ENCODE peak calls at places on chromosome 1, in eight cellular contexts. One of them, this sample, is unnamed.

GRCh38 chr1:154158307-154159125 is 3.6 kb upstream of the NUP210L start:
- DNase-seq in effector memory CD4-positive, alpha-beta T cell: no peak
- DNase-seq in CD8-positive, alpha-beta memory T cell: no peak
- DNase-seq in substantia nigra: no peak
- DNase-seq in fibroblast of lung: no peak
- DNase-seq in Panc1: no peak
- DNase-seq in endodermal cell: no peak
- DNase-seq in psoas muscle: no peak
- DNase-seq in this sample: no peak

GRCh38 chr1:100834779-100835645 is 59.6 kb downstream of the EXTL2 start:
- DNase-seq in substantia nigra: no peak
- DNase-seq in psoas muscle: no peak
- DNase-seq in effector memory CD4-positive, alpha-beta T cell: no peak
- DNase-seq in Panc1: peak
- DNase-seq in endodermal cell: peak
- DNase-seq in fibroblast of lung: peak
- DNase-seq in CD8-positive, alpha-beta memory T cell: peak
- DNase-seq in this sample: no peak

GRCh38 chr1:40848530-40849189 is 13.5 kb downstream of the CITED4 start:
- DNase-seq in psoas muscle: peak
- DNase-seq in substantia nigra: peak
- DNase-seq in effector memory CD4-positive, alpha-beta T cell: no peak
- DNase-seq in CD8-positive, alpha-beta memory T cell: no peak
- DNase-seq in Panc1: no peak
- DNase-seq in endodermal cell: peak
- DNase-seq in fibroblast of lung: peak
- DNase-seq in this sample: peak

GRCh38 chr1:115084902-115085505 is 4.3 kb downstream of the TSPAN2 start:
- DNase-seq in effector memory CD4-positive, alpha-beta T cell: no peak
- DNase-seq in psoas muscle: no peak
- DNase-seq in fibroblast of lung: no peak
- DNase-seq in substantia nigra: no peak
- DNase-seq in Panc1: no peak
- DNase-seq in CD8-positive, alpha-beta memory T cell: no peak
- DNase-seq in endodermal cell: no peak
- DNase-seq in this sample: no peak

GRCh38 chr1:200306954-200307754 is 102.7 kb downstream of the ZNF281 start:
- DNase-seq in substantia nigra: no peak
- DNase-seq in CD8-positive, alpha-beta memory T cell: peak
- DNase-seq in fibroblast of lung: peak
- DNase-seq in Panc1: no peak
- DNase-seq in psoas muscle: no peak
- DNase-seq in endodermal cell: no peak
- DNase-seq in effector memory CD4-positive, alpha-beta T cell: no peak
- DNase-seq in this sample: no peak

GRCh38 chr1:178684542-178685000 is 40.5 kb upstream of the RALGPS2 start:
- DNase-seq in CD8-positive, alpha-beta memory T cell: no peak
- DNase-seq in Panc1: peak
- DNase-seq in endodermal cell: no peak
- DNase-seq in effector memory CD4-positive, alpha-beta T cell: no peak
- DNase-seq in fibroblast of lung: peak
- DNase-seq in substantia nigra: no peak
- DNase-seq in psoas muscle: no peak
- DNase-seq in this sample: no peak

GRCh38 chr1:21724098-21724497 is 54.9 kb upstream of the RAP1GAP start:
- DNase-seq in endodermal cell: no peak
- DNase-seq in psoas muscle: no peak
- DNase-seq in effector memory CD4-positive, alpha-beta T cell: no peak
- DNase-seq in CD8-positive, alpha-beta memory T cell: no peak
- DNase-seq in fibroblast of lung: no peak
- DNase-seq in Panc1: no peak
- DNase-seq in substantia nigra: no peak
- DNase-seq in this sample: no peak

GRCh38 chr1:13541435-13542215 is 27.8 kb upstream of the LRRC38 start:
- DNase-seq in effector memory CD4-positive, alpha-beta T cell: no peak
- DNase-seq in psoas muscle: no peak
- DNase-seq in CD8-positive, alpha-beta memory T cell: no peak
- DNase-seq in substantia nigra: no peak
- DNase-seq in Panc1: no peak
- DNase-seq in fibroblast of lung: no peak
- DNase-seq in endodermal cell: no peak
- DNase-seq in this sample: no peak

GRCh38 chr1:21334214-21335087 is 44.2 kb upstream of the ECE1 start:
- DNase-seq in CD8-positive, alpha-beta memory T cell: peak
- DNase-seq in fibroblast of lung: peak
- DNase-seq in effector memory CD4-positive, alpha-beta T cell: peak
- DNase-seq in Panc1: no peak
- DNase-seq in psoas muscle: peak
- DNase-seq in substantia nigra: peak
- DNase-seq in endodermal cell: peak
- DNase-seq in this sample: no peak

GRCh38 chr1:155893389-155894142 is 17.6 kb downstream of the RIT1 start:
- DNase-seq in psoas muscle: no peak
- DNase-seq in endodermal cell: no peak
- DNase-seq in effector memory CD4-positive, alpha-beta T cell: no peak
- DNase-seq in fibroblast of lung: peak
- DNase-seq in substantia nigra: no peak
- DNase-seq in CD8-positive, alpha-beta memory T cell: peak
- DNase-seq in Panc1: peak
- DNase-seq in this sample: no peak

GRCh38 chr1:64495878-64496277 is 25.9 kb downstream of the CACHD1 start:
- DNase-seq in CD8-positive, alpha-beta memory T cell: no peak
- DNase-seq in fibroblast of lung: no peak
- DNase-seq in psoas muscle: no peak
- DNase-seq in effector memory CD4-positive, alpha-beta T cell: no peak
- DNase-seq in substantia nigra: no peak
- DNase-seq in Panc1: no peak
- DNase-seq in endodermal cell: no peak
- DNase-seq in this sample: no peak

GRCh38 chr1:163094589-163094988 is 25.4 kb downstream of the RGS4 start:
- DNase-seq in substantia nigra: no peak
- DNase-seq in endodermal cell: no peak
- DNase-seq in CD8-positive, alpha-beta memory T cell: no peak
- DNase-seq in effector memory CD4-positive, alpha-beta T cell: no peak
- DNase-seq in psoas muscle: no peak
- DNase-seq in Panc1: no peak
- DNase-seq in fibroblast of lung: no peak
- DNase-seq in this sample: no peak

GRCh38 chr1:218705391-218705790 is 360.3 kb downstream of the TGFB2 start:
- DNase-seq in CD8-positive, alpha-beta memory T cell: no peak
- DNase-seq in substantia nigra: no peak
- DNase-seq in effector memory CD4-positive, alpha-beta T cell: no peak
- DNase-seq in Panc1: no peak
- DNase-seq in psoas muscle: no peak
- DNase-seq in endodermal cell: no peak
- DNase-seq in fibroblast of lung: no peak
- DNase-seq in this sample: no peak

GRCh38 chr1:78068681-78069283 is 23.0 kb downstream of the GIPC2 start:
- DNase-seq in fibroblast of lung: no peak
- DNase-seq in effector memory CD4-positive, alpha-beta T cell: no peak
- DNase-seq in psoas muscle: no peak
- DNase-seq in substantia nigra: no peak
- DNase-seq in Panc1: no peak
- DNase-seq in CD8-positive, alpha-beta memory T cell: no peak
- DNase-seq in endodermal cell: no peak
- DNase-seq in this sample: no peak

GRCh38 chr1:78279051-78279450 is 211.7 kb upstream of the PTGFR start:
- DNase-seq in effector memory CD4-positive, alpha-beta T cell: no peak
- DNase-seq in psoas muscle: no peak
- DNase-seq in Panc1: no peak
- DNase-seq in fibroblast of lung: peak
- DNase-seq in endodermal cell: no peak
- DNase-seq in CD8-positive, alpha-beta memory T cell: no peak
- DNase-seq in substantia nigra: no peak
- DNase-seq in this sample: no peak

GRCh38 chr1:184002071-184002470 is 35.5 kb downstream of the COLGALT2 start:
- DNase-seq in psoas muscle: no peak
- DNase-seq in endodermal cell: peak
- DNase-seq in fibroblast of lung: peak
- DNase-seq in Panc1: no peak
- DNase-seq in substantia nigra: peak
- DNase-seq in effector memory CD4-positive, alpha-beta T cell: no peak
- DNase-seq in CD8-positive, alpha-beta memory T cell: no peak
- DNase-seq in this sample: peak

GRCh38 chr1:30888975-30889374 is 19.6 kb downstream of the SDC3 start:
- DNase-seq in substantia nigra: no peak
- DNase-seq in fibroblast of lung: no peak
- DNase-seq in endodermal cell: no peak
- DNase-seq in Panc1: no peak
- DNase-seq in psoas muscle: no peak
- DNase-seq in effector memory CD4-positive, alpha-beta T cell: no peak
- DNase-seq in CD8-positive, alpha-beta memory T cell: no peak
- DNase-seq in this sample: no peak

GRCh38 chr1:206419783-206420182 is 50.5 kb upstream of the IKBKE start:
- DNase-seq in endodermal cell: no peak
- DNase-seq in psoas muscle: no peak
- DNase-seq in Panc1: no peak
- DNase-seq in CD8-positive, alpha-beta memory T cell: no peak
- DNase-seq in fibroblast of lung: no peak
- DNase-seq in effector memory CD4-positive, alpha-beta T cell: no peak
- DNase-seq in substantia nigra: no peak
- DNase-seq in this sample: no peak
- H3K27ac ChIP-seq in endodermal cell: no peak
- H3K27ac ChIP-seq in psoas muscle: no peak
- H3K27ac ChIP-seq in Panc1: no peak
- H3K27ac ChIP-seq in CD8-positive, alpha-beta memory T cell: no peak
- H3K27ac ChIP-seq in fibroblast of lung: no peak
- H3K27ac ChIP-seq in effector memory CD4-positive, alpha-beta T cell: no peak
- H3K27ac ChIP-seq in substantia nigra: no peak
- H3K27ac ChIP-seq in this sample: no peak

GRCh38 chr1:202007703-202008489 is 2.5 kb upstream of the ELF3 start:
- DNase-seq in endodermal cell: peak
- DNase-seq in substantia nigra: no peak
- DNase-seq in fibroblast of lung: no peak
- DNase-seq in Panc1: no peak
- DNase-seq in effector memory CD4-positive, alpha-beta T cell: no peak
- DNase-seq in CD8-positive, alpha-beta memory T cell: no peak
- DNase-seq in psoas muscle: no peak
- DNase-seq in this sample: no peak

GRCh38 chr1:202011994-202012393 is 1.6 kb downstream of the ELF3 start:
- DNase-seq in Panc1: no peak
- DNase-seq in CD8-positive, alpha-beta memory T cell: no peak
- DNase-seq in psoas muscle: no peak
- DNase-seq in endodermal cell: no peak
- DNase-seq in fibroblast of lung: no peak
- DNase-seq in effector memory CD4-positive, alpha-beta T cell: no peak
- DNase-seq in substantia nigra: no peak
- DNase-seq in this sample: no peak

GRCh38 chr1:202007279-202007678 is 3.1 kb upstream of the ELF3 start:
- DNase-seq in fibroblast of lung: no peak
- DNase-seq in CD8-positive, alpha-beta memory T cell: no peak
- DNase-seq in substantia nigra: no peak
- DNase-seq in effector memory CD4-positive, alpha-beta T cell: no peak
- DNase-seq in endodermal cell: no peak
- DNase-seq in Panc1: no peak
- DNase-seq in psoas muscle: no peak
- DNase-seq in this sample: no peak

GRCh38 chr1:202010042-202011015 is at the start of gene ELF3:
- DNase-seq in effector memory CD4-positive, alpha-beta T cell: no peak
- DNase-seq in endodermal cell: peak
- DNase-seq in psoas muscle: no peak
- DNase-seq in CD8-positive, alpha-beta memory T cell: no peak
- DNase-seq in fibroblast of lung: no peak
- DNase-seq in substantia nigra: no peak
- DNase-seq in Panc1: no peak
- DNase-seq in this sample: no peak

DNA sequence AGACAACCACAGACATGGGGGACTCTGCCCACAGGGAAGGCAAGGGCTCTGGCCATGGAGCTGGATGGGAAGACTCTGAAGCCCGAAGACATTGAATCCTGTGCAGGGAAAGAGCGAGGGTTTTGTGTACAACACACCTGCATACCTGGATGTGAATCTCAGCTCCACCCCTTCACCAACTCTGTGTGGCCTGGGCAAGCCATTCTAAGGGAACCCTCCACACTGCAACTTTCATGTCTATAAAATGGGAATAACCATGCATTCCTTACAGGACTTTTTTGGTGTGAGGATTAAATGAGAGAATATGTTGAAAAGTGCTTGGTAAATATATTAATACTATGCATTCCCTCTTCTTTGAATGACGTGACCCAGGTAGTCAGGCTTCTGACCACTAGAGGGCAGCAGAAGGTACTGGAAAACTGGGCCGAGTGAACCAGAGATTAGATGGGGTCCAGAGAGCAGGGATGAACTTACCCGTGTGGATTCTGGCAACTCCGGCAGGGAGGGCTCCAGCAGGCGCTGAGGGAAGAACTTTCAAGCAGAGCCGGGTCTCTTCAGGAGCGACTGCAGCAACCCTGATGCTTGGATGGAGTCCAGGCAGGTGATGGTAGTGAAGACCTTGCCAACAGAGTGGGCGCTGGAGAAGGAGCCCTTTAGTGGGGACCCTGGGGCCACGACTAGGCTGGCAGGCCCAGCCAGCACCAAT is 908 bp upstream of the ELF3 start:
- DNase-seq in CD8-positive, alpha-beta memory T cell: peak
- DNase-seq in Panc1: no peak
- DNase-seq in endodermal cell: peak
- DNase-seq in substantia nigra: peak
- DNase-seq in effector memory CD4-positive, alpha-beta T cell: peak
- DNase-seq in fibroblast of lung: peak
- DNase-seq in psoas muscle: peak
- DNase-seq in this sample: peak
- H3K27ac ChIP-seq in CD8-positive, alpha-beta memory T cell: no peak
- H3K27ac ChIP-seq in Panc1: peak
- H3K27ac ChIP-seq in endodermal cell: peak
- H3K27ac ChIP-seq in substantia nigra: peak
- H3K27ac ChIP-seq in effector memory CD4-positive, alpha-beta T cell: no peak
- H3K27ac ChIP-seq in fibroblast of lung: no peak
- H3K27ac ChIP-seq in psoas muscle: no peak
- H3K27ac ChIP-seq in this sample: no peak

DNA sequence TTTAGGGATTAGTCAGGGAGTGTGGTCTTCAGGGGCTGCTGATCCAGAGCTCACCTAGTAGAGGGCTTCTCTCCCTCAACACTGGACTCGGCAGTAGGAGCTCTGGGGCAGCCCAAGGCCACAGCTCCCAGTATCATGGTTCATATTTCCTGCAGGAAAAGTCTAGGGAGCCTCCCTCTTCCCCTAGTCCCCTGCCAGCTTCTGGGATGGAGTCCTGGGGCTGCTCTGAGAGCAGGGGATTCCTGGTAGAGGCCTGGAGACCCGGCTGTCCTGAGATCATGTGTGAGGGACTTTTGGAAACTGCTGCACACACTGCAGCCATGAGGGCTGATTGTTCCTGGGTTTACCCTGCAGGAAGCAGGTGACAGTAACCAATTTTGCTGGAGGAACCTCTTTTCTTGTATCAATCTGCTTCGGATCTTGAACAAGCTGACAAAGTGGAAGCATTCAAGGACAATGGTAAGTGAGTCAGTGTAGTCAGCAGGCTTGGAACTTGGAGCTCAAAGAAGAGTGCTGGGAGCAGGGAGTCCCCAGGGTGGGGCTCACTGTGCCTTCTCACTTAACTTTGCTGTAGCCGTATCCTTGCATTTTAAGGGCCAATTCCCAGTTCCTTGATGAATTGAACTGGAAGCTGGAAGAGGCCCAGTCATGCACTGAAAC is 16.3 kb downstream of the STRIP1 start:
- DNase-seq in psoas muscle: no peak
- DNase-seq in effector memory CD4-positive, alpha-beta T cell: no peak
- DNase-seq in substantia nigra: no peak
- DNase-seq in Panc1: no peak
- DNase-seq in endodermal cell: no peak
- DNase-seq in CD8-positive, alpha-beta memory T cell: no peak
- DNase-seq in fibroblast of lung: no peak
- DNase-seq in this sample: no peak
- H3K27ac ChIP-seq in psoas muscle: no peak
- H3K27ac ChIP-seq in effector memory CD4-positive, alpha-beta T cell: no peak
- H3K27ac ChIP-seq in substantia nigra: no peak
- H3K27ac ChIP-seq in Panc1: no peak
- H3K27ac ChIP-seq in endodermal cell: no peak
- H3K27ac ChIP-seq in CD8-positive, alpha-beta memory T cell: no peak
- H3K27ac ChIP-seq in fibroblast of lung: no peak
- H3K27ac ChIP-seq in this sample: no peak

GRCh38 chr1:85240659-85241058 is 18.8 kb downstream of the C1orf52 start:
- DNase-seq in psoas muscle: no peak
- DNase-seq in endodermal cell: no peak
- DNase-seq in Panc1: no peak
- DNase-seq in substantia nigra: no peak
- DNase-seq in effector memory CD4-positive, alpha-beta T cell: no peak
- DNase-seq in fibroblast of lung: no peak
- DNase-seq in CD8-positive, alpha-beta memory T cell: no peak
- DNase-seq in this sample: no peak
- H3K27ac ChIP-seq in psoas muscle: no peak
- H3K27ac ChIP-seq in endodermal cell: no peak
- H3K27ac ChIP-seq in Panc1: no peak
- H3K27ac ChIP-seq in substantia nigra: no peak
- H3K27ac ChIP-seq in effector memory CD4-positive, alpha-beta T cell: no peak
- H3K27ac ChIP-seq in fibroblast of lung: no peak
- H3K27ac ChIP-seq in CD8-positive, alpha-beta memory T cell: no peak
- H3K27ac ChIP-seq in this sample: no peak